ENCODE peak calls at places on chromosomes 13 and 19, in seven cellular contexts. M, J, D, X, A, Z and W are unnamed samples.

GRCh38 chr19:40284501-40285352 is at the start of gene AKT2:
- DNase-seq in M (peak), J (no peak), D (peak), X (no peak), A (no peak), Z (peak), W (peak)

GRCh38 chr19:46967578-46968018 is 52.0 kb upstream of the NPAS1 start:
- DNase-seq in M (no peak), J (no peak), D (peak), X (no peak), A (no peak), Z (no peak), W (no peak)

GRCh38 chr13:24161010-24161775 is 673 bp downstream of the SPATA13 start:
- DNase-seq in M (no peak), J (peak), D (peak), X (peak), A (peak), Z (peak), W (peak)

GRCh38 chr19:3683405-3683865 is 16.8 kb downstream of the PIP5K1C start:
- DNase-seq in M (peak), J (no peak), D (no peak), X (no peak), A (no peak), Z (peak), W (no peak)

GRCh38 chr13:53151692-53152421 is 123.2 kb downstream of the OLFM4 start:
- DNase-seq in M (peak), J (no peak), D (no peak), X (no peak), A (peak), Z (peak), W (peak)

GRCh38 chr13:50676602-50677001 is 166.9 kb downstream of the DLEU7 start:
- DNase-seq in M (peak), J (no peak), D (no peak), X (no peak), A (no peak), Z (no peak), W (no peak)

GRCh38 chr19:54124393-54124792 is 8.8 kb downstream of the PRPF31 start:
- DNase-seq in M (no peak), J (no peak), D (no peak), X (no peak), A (no peak), Z (no peak), W (no peak)

GRCh38 chr13:110056640-110057039 is 250.3 kb downstream of the COL4A1 start:
- DNase-seq in M (no peak), J (no peak), D (no peak), X (no peak), A (no peak), Z (no peak), W (no peak)

GRCh38 chr13:20461860-20462532 is 63.7 kb downstream of the CRYL1 start:
- DNase-seq in M (peak), J (no peak), D (no peak), X (no peak), A (no peak), Z (no peak), W (no peak)

GRCh38 chr19:13056052-13056660 is 46.5 kb downstream of the LYL1 start:
- DNase-seq in M (peak), J (no peak), D (no peak), X (no peak), A (no peak), Z (no peak), W (no peak)

GRCh38 chr13:98144501-98145350 is 1.8 kb downstream of the FARP1 start:
- DNase-seq in M (peak), J (no peak), D (no peak), X (no peak), A (peak), Z (peak), W (no peak)

GRCh38 chr19:17766543-17767131 is 15.4 kb downstream of the FCHO1 start:
- DNase-seq in M (peak), J (no peak), D (no peak), X (no peak), A (peak), Z (peak), W (no peak)

GRCh38 chr13:113297370-113297871 is 382 bp downstream of the LAMP1 start:
- DNase-seq in M (peak), J (peak), D (peak), X (no peak), A (no peak), Z (peak), W (peak)

GRCh38 chr13:35675651-35676050 is 199.2 kb upstream of the MAB21L1 start:
- DNase-seq in M (no peak), J (no peak), D (no peak), X (no peak), A (no peak), Z (no peak), W (no peak)

GRCh38 chr19:8827277-8827676 is 4.8 kb downstream of the ZNF558 start:
- DNase-seq in M (no peak), J (no peak), D (no peak), X (no peak), A (no peak), Z (no peak), W (no peak)

GRCh38 chr19:49555600-49556411 is 24.6 kb downstream of the NOSIP start:
- DNase-seq in M (peak), J (peak), D (peak), X (no peak), A (peak), Z (peak), W (peak)

GRCh38 chr13:76937416-76937815 is 10.9 kb upstream of the ACOD1 start:
- DNase-seq in M (peak), J (no peak), D (no peak), X (no peak), A (peak), Z (no peak), W (no peak)

GRCh38 chr13:46495647-46496046 is 57.3 kb upstream of the LRCH1 start:
- DNase-seq in M (no peak), J (no peak), D (no peak), X (no peak), A (peak), Z (no peak), W (no peak)

GRCh38 chr13:25783480-25784081 is 268.2 kb downstream of the SHISA2 start:
- DNase-seq in M (no peak), J (no peak), D (no peak), X (no peak), A (no peak), Z (no peak), W (no peak)

GRCh38 chr19:34831714-34832113 is 58.7 kb upstream of the ZNF599 start:
- DNase-seq in M (no peak), J (no peak), D (no peak), X (no peak), A (no peak), Z (no peak), W (no peak)

GRCh38 chr19:46147791-46148288 is at the start of gene IGFL2:
- DNase-seq in M (peak), J (no peak), D (no peak), X (no peak), A (no peak), Z (no peak), W (no peak)

GRCh38 chr13:43879323-43880181 is at the start of the genes CCDC122 and LACC1:
- DNase-seq in M (peak), J (peak), D (peak), X (no peak), A (peak), Z (peak), W (peak)

GRCh38 chr19:50492303-50493052 is 15.8 kb upstream of the GARIN5A start:
- DNase-seq in M (no peak), J (no peak), D (no peak), X (no peak), A (no peak), Z (no peak), W (no peak)

GRCh38 chr19:16661480-16662034 is 618 bp downstream of the TMEM38A start:
- DNase-seq in M (no peak), J (no peak), D (no peak), X (no peak), A (no peak), Z (no peak), W (no peak)

GRCh38 chr13:49530452-49530851 is 34.7 kb downstream of the PHF11 start:
- DNase-seq in M (no peak), J (no peak), D (no peak), X (no peak), A (no peak), Z (no peak), W (no peak)

GRCh38 chr19:42273407-42274064 is 4.5 kb downstream of the CIC start:
- DNase-seq in M (no peak), J (no peak), D (no peak), X (no peak), A (no peak), Z (no peak), W (no peak)

GRCh38 chr19:46718157-46718933 is 1.4 kb upstream of the PRKD2 start:
- DNase-seq in M (peak), J (peak), D (peak), X (no peak), A (no peak), Z (no peak), W (peak)

GRCh38 chr13:44013666-44014291 is 134.1 kb downstream of the LACC1 start:
- DNase-seq in M (peak), J (no peak), D (no peak), X (no peak), A (peak), Z (no peak), W (no peak)

GRCh38 chr13:89066868-89067466 is 1395.8 kb downstream of the SLITRK5 start:
- DNase-seq in M (peak), J (no peak), D (no peak), X (peak), A (peak), Z (peak), W (no peak)

GRCh38 chr13:35964764-35965163 is 166.4 kb downstream of the DCLK1 start:
- DNase-seq in M (peak), J (no peak), D (no peak), X (no peak), A (no peak), Z (no peak), W (no peak)

GRCh38 chr19:3932931-3933810 is at the start of gene NMRK2:
- DNase-seq in M (no peak), J (no peak), D (no peak), X (no peak), A (no peak), Z (no peak), W (no peak)

GRCh38 chr13:33180009-33180804 is 105.3 kb downstream of the STARD13 start:
- DNase-seq in M (no peak), J (no peak), D (no peak), X (no peak), A (no peak), Z (no peak), W (no peak)

GRCh38 chr19:20640023-20640422 is 21.3 kb downstream of the ZNF626 start:
- DNase-seq in M (no peak), J (no peak), D (no peak), X (no peak), A (no peak), Z (no peak), W (no peak)

GRCh38 chr19:38711726-38712153 is 32.5 kb downstream of the CAPN12 start:
- DNase-seq in M (peak), J (no peak), D (no peak), X (no peak), A (no peak), Z (no peak), W (no peak)

GRCh38 chr19:28908941-28909340 is 304.0 kb downstream of the UQCRFS1 start:
- DNase-seq in M (no peak), J (no peak), D (no peak), X (no peak), A (no peak), Z (no peak), W (no peak)

GRCh38 chr19:50803633-50804419 is 13.6 kb downstream of the ACP4 start:
- DNase-seq in M (no peak), J (no peak), D (no peak), X (no peak), A (no peak), Z (peak), W (no peak)

GRCh38 chr13:45473627-45474026 is 8.9 kb downstream of the COG3 start:
- DNase-seq in M (no peak), J (no peak), D (no peak), X (no peak), A (no peak), Z (no peak), W (no peak)

GRCh38 chr13:66926200-66926850 is 303.8 kb downstream of the PCDH9 start:
- DNase-seq in M (no peak), J (no peak), D (no peak), X (no peak), A (no peak), Z (no peak), W (no peak)